ENCODE peak calls at places on chromosome 3, in five cellular contexts. L is fibroblast of lung, P is body of pancreas, F is transverse colon, K is fibroblast of the aortic adventitia. G is an unnamed sample.

GRCh38 chr3:49017646-49017977 is 768 bp downstream of the DALRD3 start:
- DNase-seq in L (no peak), P (no peak), F (peak), K (no peak), G (no peak)

GRCh38 chr3:25894101-25894500 is 104.2 kb downstream of the OXSM start:
- DNase-seq in L (no peak), P (no peak), F (no peak), K (no peak), G (no peak)

GRCh38 chr3:124599779-124600693 is 130.2 kb upstream of the UMPS start:
- DNase-seq in L (peak), P (peak), F (peak), K (no peak), G (no peak)

GRCh38 chr3:153595186-153595815 is 433.3 kb downstream of the RAP2B start:
- DNase-seq in L (peak), P (no peak), F (no peak), K (peak), G (peak)

GRCh38 chr3:85571835-85572234 is 613.0 kb downstream of the CADM2 start:
- DNase-seq in L (peak), P (no peak), F (no peak), K (no peak), G (no peak)

GRCh38 chr3:39279745-39280517 is at the start of gene CX3CR1:
- DNase-seq in L (no peak), P (no peak), F (no peak), K (no peak), G (no peak)

GRCh38 chr3:30324587-30324986 is 281.8 kb upstream of the TGFBR2 start:
- DNase-seq in L (no peak), P (no peak), F (no peak), K (no peak), G (peak)

GRCh38 chr3:30476373-30477082 is 129.9 kb upstream of the TGFBR2 start:
- DNase-seq in L (peak), P (no peak), F (no peak), K (peak), G (no peak)

GRCh38 chr3:188244395-188244861 is 90.5 kb downstream of the LPP start:
- DNase-seq in L (no peak), P (no peak), F (no peak), K (peak), G (no peak)

GRCh38 chr3:117547956-117548550 is 838.5 kb downstream of the TUSC7 start:
- DNase-seq in L (peak), P (no peak), F (no peak), K (peak), G (no peak)

GRCh38 chr3:148006508-148006907 is 597.3 kb downstream of the ZIC1 start:
- DNase-seq in L (peak), P (no peak), F (no peak), K (peak), G (peak)

DNA sequence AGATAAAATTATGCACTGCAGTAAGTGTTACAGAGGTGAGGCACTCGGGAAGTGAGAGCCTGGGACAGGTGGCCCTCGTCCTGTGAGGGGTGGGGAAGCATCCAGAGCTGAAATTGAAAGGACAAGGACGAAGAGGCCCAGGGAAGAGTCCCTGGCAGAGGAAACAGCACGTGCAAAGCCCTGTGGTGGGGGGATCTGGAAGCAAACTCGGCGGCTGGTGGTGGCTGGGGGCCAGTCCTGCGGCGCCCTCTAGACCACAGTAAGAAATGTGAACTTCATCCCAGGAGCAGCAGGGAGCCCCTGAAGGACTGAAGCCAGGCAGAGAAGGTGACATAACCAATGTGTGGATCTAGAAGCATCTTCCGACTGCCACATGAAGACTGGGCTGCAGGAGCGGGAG is 42.8 kb downstream of the GRIP2 start:
- DNase-seq in L (no peak), P (no peak), F (no peak), K (no peak), G (no peak)
- TF ChIP-seq CTCF in L (no peak), P (no peak), F (no peak), K (no peak), G (no peak)

GRCh38 chr3:112640864-112641751 is at the start of gene CCDC80:
- DNase-seq in L (peak), P (no peak), F (no peak), K (peak), G (peak)
- H3K4me3 ChIP-seq in L (peak), P (no peak), F (no peak), K (peak), G (peak)

GRCh38 chr3:134898315-134898714 is 103.3 kb downstream of the EPHB1 start:
- DNase-seq in L (no peak), P (no peak), F (no peak), K (no peak), G (no peak)

GRCh38 chr3:134896141-134896540 is 101.1 kb downstream of the EPHB1 start:
- DNase-seq in L (no peak), P (no peak), F (no peak), K (no peak), G (no peak)

GRCh38 chr3:134895181-134895580 is 100.1 kb downstream of the EPHB1 start:
- DNase-seq in L (no peak), P (no peak), F (no peak), K (no peak), G (no peak)

GRCh38 chr3:134897391-134898131 is 102.5 kb downstream of the EPHB1 start:
- DNase-seq in L (no peak), P (no peak), F (no peak), K (no peak), G (no peak)

DNA sequence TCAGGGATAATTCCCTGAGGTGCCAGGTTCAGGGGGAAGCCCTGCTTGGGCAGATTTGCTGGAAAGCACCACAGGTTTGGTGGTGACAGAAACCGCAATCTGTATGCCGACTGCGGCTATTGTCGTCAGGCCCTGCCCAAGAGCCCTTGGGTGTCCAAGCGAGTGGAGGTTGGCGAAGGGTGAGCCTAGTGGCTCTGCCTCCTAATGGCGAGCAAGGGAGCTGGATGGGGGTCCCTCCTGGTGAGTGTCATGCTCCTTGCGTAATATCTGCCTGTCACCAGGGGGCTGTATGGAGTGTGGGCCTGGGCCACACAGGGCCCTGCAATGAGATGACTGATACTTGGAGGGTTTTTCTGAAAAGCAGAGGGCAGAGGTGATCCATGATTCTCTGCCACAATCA is 101.6 kb downstream of the EPHB1 start:
- DNase-seq in L (no peak), P (no peak), F (no peak), K (no peak), G (no peak)
- TF ChIP-seq CTCF in L (no peak), P (no peak), F (no peak), K (no peak), G (no peak)

DNA sequence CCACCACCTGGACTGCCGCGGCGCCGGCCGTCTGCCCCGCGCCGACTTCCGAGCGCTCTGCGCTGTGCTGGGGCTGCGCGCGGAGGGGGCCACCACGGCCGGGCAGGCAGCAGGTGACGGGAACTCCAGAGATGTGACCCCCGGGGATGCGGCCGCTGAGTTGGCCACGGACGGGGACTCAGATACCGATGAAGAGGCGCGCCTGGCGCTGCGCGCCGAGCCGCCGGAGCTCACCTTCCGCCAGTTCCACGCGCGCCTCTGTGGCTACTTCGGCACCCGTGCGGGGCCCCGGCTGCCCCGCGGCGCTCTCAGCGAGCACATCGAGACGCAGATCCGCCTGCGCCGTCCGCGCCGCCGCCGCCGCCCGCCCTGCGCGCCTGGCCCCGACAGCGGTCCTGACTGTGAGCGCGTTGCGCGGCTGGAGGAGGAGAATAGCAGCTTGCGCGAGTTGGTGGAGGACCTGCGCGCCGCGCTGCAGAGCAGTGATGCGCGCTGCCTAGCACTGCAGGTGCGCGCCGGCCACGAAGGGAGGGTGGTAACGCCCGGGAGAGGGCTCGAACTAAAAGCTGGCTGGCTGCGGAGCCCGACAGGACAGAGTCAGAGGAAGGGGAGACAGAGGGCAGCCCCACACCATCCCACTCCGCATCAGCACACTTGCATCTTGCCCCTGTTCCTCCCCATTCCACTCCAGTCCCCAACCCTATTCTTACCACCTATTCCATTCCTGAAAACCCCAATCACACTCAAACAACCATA is 891 bp downstream of the EFCC1 start:
- DNase-seq in L (no peak), P (no peak), F (no peak), K (no peak), G (no peak)
- H3K4me3 ChIP-seq in L (no peak), P (no peak), F (peak), K (no peak), G (no peak)

DNA sequence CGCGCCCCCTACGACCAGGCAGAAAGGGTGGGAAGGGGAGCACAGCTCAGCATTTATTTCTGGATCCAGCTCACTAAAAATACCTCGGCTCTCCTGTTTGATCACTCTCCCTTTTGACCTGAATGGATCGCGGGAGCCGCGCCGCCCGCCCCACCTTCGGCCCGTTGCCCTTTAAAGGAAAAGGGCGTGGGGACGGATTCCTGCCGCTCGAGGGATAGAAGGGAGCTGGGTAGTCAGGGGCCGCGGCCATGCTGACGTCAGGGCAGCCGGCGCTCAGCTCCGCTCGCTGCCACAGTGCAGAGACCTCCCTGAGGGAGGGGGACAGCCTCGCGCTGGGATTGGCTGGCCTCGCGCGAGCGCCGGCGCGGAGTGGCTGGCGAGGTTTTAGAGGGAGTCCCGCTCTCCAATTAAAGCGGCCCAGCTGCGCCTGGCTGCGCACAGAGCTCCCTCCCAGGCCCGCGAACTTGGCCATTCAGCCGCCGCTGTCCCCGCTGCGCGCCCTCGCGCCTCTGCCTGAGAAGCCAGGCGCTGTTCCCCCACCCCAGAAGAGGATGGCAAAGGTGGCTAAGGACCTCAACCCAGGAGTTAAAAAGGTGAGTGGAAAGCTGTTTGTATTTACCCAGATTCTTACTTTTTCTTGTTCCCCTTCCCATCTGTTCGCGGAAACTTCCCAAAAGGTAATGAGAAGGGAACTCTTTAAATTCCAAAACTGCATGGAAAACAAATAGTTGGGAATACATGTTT is at the start of gene LMCD1:
- DNase-seq in L (peak), P (peak), F (peak), K (peak), G (peak)
- TF ChIP-seq CTCF in L (peak), P (peak), F (peak), K (peak), G (peak)

GRCh38 chr3:5126586-5126985 is 4.5 kb downstream of the ARL8B start:
- DNase-seq in L (peak), P (no peak), F (no peak), K (peak), G (no peak)
- H3K4me3 ChIP-seq in L (no peak), P (no peak), F (no peak), K (no peak), G (no peak)

GRCh38 chr3:194586839-194587238 is 46.4 kb downstream of the TMEM44 start:
- DNase-seq in L (peak), P (no peak), F (no peak), K (peak), G (peak)
- TF ChIP-seq CTCF in L (no peak), P (no peak), F (no peak), K (no peak), G (no peak)

GRCh38 chr3:141659821-141660597 is 78.1 kb upstream of the RNF7 start:
- DNase-seq in L (peak), P (peak), F (peak), K (peak), G (no peak)
- H3K4me3 ChIP-seq in L (peak), P (peak), F (peak), K (peak), G (peak)

GRCh38 chr3:19543212-19543841 is 390.7 kb downstream of the EFHB start:
- DNase-seq in L (no peak), P (no peak), F (no peak), K (no peak), G (no peak)
- TF ChIP-seq CTCF in L (no peak), P (peak), F (peak), K (no peak), G (no peak)

DNA sequence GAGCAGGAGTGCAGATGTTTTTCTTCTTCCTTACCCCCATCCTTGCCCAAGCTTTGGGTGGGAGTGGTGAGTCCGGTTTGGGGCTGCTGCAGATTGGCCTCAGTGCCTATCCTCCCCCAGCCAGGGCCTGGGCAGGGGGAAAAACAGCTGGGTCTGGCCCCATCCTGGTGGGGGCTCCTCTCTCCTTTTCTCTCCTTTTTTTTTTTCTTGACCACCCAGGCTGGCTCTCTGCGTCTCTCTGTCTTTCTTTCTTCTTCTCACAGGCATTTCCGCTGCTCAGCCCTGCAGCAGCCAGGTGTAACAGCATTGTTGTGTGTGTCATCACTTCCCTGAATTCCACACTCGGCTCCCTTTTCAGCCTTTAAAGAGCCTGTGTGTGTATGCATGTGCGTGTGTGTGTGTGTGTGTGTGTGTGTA is 2.0 kb downstream of the FOXL2NB start:
- DNase-seq in L (no peak), P (no peak), F (no peak), K (no peak), G (no peak)
- H3K4me3 ChIP-seq in L (no peak), P (no peak), F (no peak), K (no peak), G (no peak)